ENCODE peak calls at places on chromosomes 11 and 22, in six cellular contexts. Q is stimulated activated CD4-positive, alpha-beta T cell treated with anti-CD3 and anti-CD28 coated beads, Interleukin-4, amount 100 ng/mL, for 24 hours; J is activated naive CD4-positive, alpha-beta T cell treated with Interleukin-2 at 50 U/mL for 16 hours; Y is CD4-positive, CD25-positive, alpha-beta regulatory T cell; F is activated T-helper 1 cell treated with anti-CD3 and anti-CD28 coated beads, Interleukin-12 subunit alpha, Interleukin-12 subunit beta, Interleukin-2, Interleukin-4 antibody, amounts not matched to agents 30 ng/mL and 10 ng/mL and 1 ng/mL, durations not matched to agents 14 hours and 24 hours and 36 hours; A is tibial nerve. M is an unnamed sample.

GRCh38 chr11:75554258-75555022 is 7.6 kb upstream of the SERPINH1 start:
- DNase-seq in A (peak), J (no peak), F (no peak), Y (no peak), Q (no peak), M (peak)

GRCh38 chr11:119120639-119121007 is 757 bp upstream of the HINFP start:
- DNase-seq in F (no peak), Q (no peak), J (no peak), Y (no peak), A (no peak), M (no peak)

GRCh38 chr22:42821386-42821785 is 35.7 kb downstream of the ARFGAP3 start:
- DNase-seq in Y (no peak), F (no peak), Q (no peak), J (no peak), A (no peak), M (no peak)

GRCh38 chr11:10349806-10350205 is 44.9 kb downstream of the ADM start:
- DNase-seq in Y (no peak), Q (no peak), J (no peak), F (no peak), A (no peak), M (no peak)

GRCh38 chr22:46866591-46866990 is 104.1 kb downstream of the TBC1D22A start:
- DNase-seq in Y (no peak), A (no peak), J (no peak), F (no peak), Q (no peak), M (no peak)

GRCh38 chr11:93663021-93663420 is 1.5 kb downstream of the CEP295 start:
- DNase-seq in Q (no peak), Y (no peak), A (no peak), J (no peak), F (no peak), M (no peak)

GRCh38 chr22:31345331-31346254 is 553 bp downstream of the PATZ1 start:
- DNase-seq in Y (peak), F (peak), Q (peak), A (peak), J (peak), M (peak)

GRCh38 chr22:42622061-42622710 is 7.5 kb upstream of the POLDIP3 start:
- DNase-seq in F (no peak), Y (no peak), Q (no peak), J (no peak), A (no peak), M (no peak)

GRCh38 chr11:67396587-67397398 is 4.9 kb downstream of the PPP1CA start:
- DNase-seq in J (no peak), F (no peak), Q (no peak), Y (no peak), A (no peak), M (no peak)

GRCh38 chr11:61690706-61691377 is 10.7 kb downstream of the DAGLA start:
- DNase-seq in J (no peak), Y (no peak), A (no peak), Q (no peak), F (no peak), M (peak)

GRCh38 chr22:50535113-50535512 is 5.3 kb upstream of the TYMP start:
- DNase-seq in Y (no peak), J (no peak), Q (no peak), A (no peak), F (no peak), M (peak)

GRCh38 chr11:120343429-120343828 is 7.2 kb downstream of the ARHGEF12 start:
- DNase-seq in J (no peak), F (no peak), A (no peak), Y (no peak), Q (no peak), M (no peak)

GRCh38 chr22:37370306-37370979 is 56.8 kb downstream of the ELFN2 start:
- DNase-seq in Q (no peak), A (no peak), Y (no peak), F (no peak), J (no peak), M (peak)

GRCh38 chr11:39374963-39375698 is 2084.3 kb downstream of the LRRC4C start:
- DNase-seq in Q (no peak), Y (no peak), J (no peak), F (no peak), A (no peak), M (no peak)

GRCh38 chr11:96199563-96200025 is 143.4 kb downstream of the MAML2 start:
- DNase-seq in Y (peak), A (no peak), F (no peak), Q (peak), J (peak), M (no peak)

GRCh38 chr11:11265994-11266606 is 87.0 kb downstream of the CSNK2A3 start:
- DNase-seq in Y (no peak), A (no peak), Q (peak), F (peak), J (peak), M (peak)

GRCh38 chr11:57311109-57311936 is 13.4 kb downstream of the TNKS1BP1 start:
- DNase-seq in Y (peak), J (peak), A (peak), Q (peak), F (peak), M (peak)

GRCh38 chr11:66051371-66051765 is 796 bp upstream of the SF3B2 start:
- DNase-seq in Q (no peak), J (no peak), Y (no peak), F (no peak), A (no peak), M (no peak)

GRCh38 chr11:32137869-32138268 is 47.0 kb downstream of the RCN1 start:
- DNase-seq in J (no peak), Y (no peak), A (no peak), Q (no peak), F (no peak), M (no peak)

GRCh38 chr11:111846063-111846462 is 25.3 kb downstream of the ALG9 start:
- DNase-seq in J (no peak), Q (no peak), F (no peak), A (no peak), Y (no peak), M (no peak)

GRCh38 chr22:36454916-36455570 is 26.4 kb downstream of the TXN2 start:
- DNase-seq in A (peak), F (peak), Q (peak), J (peak), Y (peak), M (peak)

GRCh38 chr11:62830904-62831519 is 839 bp downstream of the STX5 start:
- DNase-seq in Q (no peak), A (no peak), Y (no peak), J (no peak), F (no peak), M (no peak)

GRCh38 chr22:23062616-23063538 is 7.4 kb upstream of the GNAZ start:
- DNase-seq in F (no peak), Q (no peak), A (no peak), J (no peak), Y (no peak), M (no peak)

GRCh38 chr11:1514349-1515061 is 27.9 kb upstream of the MOB2 start:
- DNase-seq in A (no peak), Q (no peak), F (no peak), J (no peak), Y (no peak), M (peak)

M was measured in left ventricle myocardium superior.